ENCODE peak calls at places on chromosomes 11 and 22, in five cellular contexts. Y is left lung, N is fibroblast of mammary gland, X is cardiac muscle cell, H is esophagus squamous epithelium. I is an unnamed sample.

GRCh38 chr22:46108564-46109473 is 41.5 kb upstream of the PPARA start:
- DNase-seq in Y (no peak), N (peak), X (peak), H (no peak), I (no peak)

GRCh38 chr11:119749006-119749565 is 20.1 kb upstream of the NECTIN1 start:
- DNase-seq in Y (no peak), N (no peak), X (no peak), H (no peak), I (no peak)

GRCh38 chr11:117817213-117818035 is 7.1 kb downstream of the FXYD2 start:
- DNase-seq in Y (peak), N (peak), X (peak), H (no peak), I (peak)

GRCh38 chr22:30872282-30873041 is 96.1 kb downstream of the MORC2 start:
- DNase-seq in Y (peak), N (no peak), X (no peak), H (no peak), I (no peak)

GRCh38 chr22:46547179-46547882 is 9.9 kb upstream of the CELSR1 start:
- DNase-seq in Y (peak), N (peak), X (peak), H (no peak), I (no peak)

GRCh38 chr11:114058871-114059277 is 637 bp upstream of the ZBTB16 start:
- DNase-seq in Y (no peak), N (peak), X (peak), H (no peak), I (no peak)

GRCh38 chr11:123659311-123659710 is 4.9 kb upstream of the SCN3B start:
- DNase-seq in Y (no peak), N (no peak), X (no peak), H (no peak), I (no peak)

GRCh38 chr11:96279421-96280290 is 63.3 kb downstream of the MAML2 start:
- DNase-seq in Y (no peak), N (peak), X (peak), H (no peak), I (no peak)

GRCh38 chr22:19121631-19122142 is 525 bp downstream of the DGCR2 start:
- DNase-seq in Y (peak), N (no peak), X (peak), H (no peak), I (no peak)

GRCh38 chr11:6745465-6746015 is 26.2 kb downstream of the OR2AG2 start:
- DNase-seq in Y (no peak), N (no peak), X (peak), H (no peak), I (no peak)

GRCh38 chr11:103683581-103683980 is 352.9 kb upstream of the DDI1 start:
- DNase-seq in Y (no peak), N (peak), X (peak), H (no peak), I (no peak)

GRCh38 chr11:90222459-90223247 is at the start of gene CHORDC1:
- DNase-seq in Y (peak), N (peak), X (peak), H (peak), I (peak)

GRCh38 chr11:43573873-43574272 is 106.7 kb upstream of the HSD17B12 start:
- DNase-seq in Y (no peak), N (no peak), X (no peak), H (no peak), I (no peak)

GRCh38 chr11:111974451-111974850 is 37.3 kb downstream of the DIXDC1 start:
- DNase-seq in Y (no peak), N (no peak), X (peak), H (no peak), I (no peak)

GRCh38 chr11:107123022-107123421 is 104.7 kb upstream of the GUCY1A2 start:
- DNase-seq in Y (no peak), N (no peak), X (peak), H (no peak), I (no peak)

GRCh38 chr11:66868726-66869291 is 11.9 kb downstream of the LRFN4 start:
- DNase-seq in Y (peak), N (no peak), X (no peak), H (peak), I (peak)

GRCh38 chr11:96481204-96481603 is 91.4 kb downstream of the JRKL start:
- DNase-seq in Y (no peak), N (no peak), X (no peak), H (no peak), I (no peak)

GRCh38 chr11:109062445-109062844 is 359.5 kb upstream of the C11orf87 start:
- DNase-seq in Y (no peak), N (peak), X (peak), H (no peak), I (no peak)

GRCh38 chr11:113818426-113818825 is 38.8 kb downstream of the CLDN25 start:
- DNase-seq in Y (no peak), N (peak), X (peak), H (no peak), I (no peak)

GRCh38 chr11:65623852-65624616 is 8.5 kb downstream of the PCNX3 start:
- DNase-seq in Y (peak), N (no peak), X (no peak), H (no peak), I (no peak)

GRCh38 chr11:74057251-74058151 is 48.6 kb upstream of the UCP3 start:
- DNase-seq in Y (no peak), N (peak), X (peak), H (no peak), I (no peak)

GRCh38 chr11:27495710-27496300 is 10.8 kb downstream of the LIN7C start:
- DNase-seq in Y (no peak), N (no peak), X (no peak), H (no peak), I (no peak)

GRCh38 chr11:88814076-88814475 is 251.7 kb downstream of the GRM5 start:
- DNase-seq in Y (no peak), N (no peak), X (no peak), H (no peak), I (no peak)

GRCh38 chr11:119254239-119254638 is 48.1 kb downstream of the CBL start:
- DNase-seq in Y (no peak), N (no peak), X (no peak), H (no peak), I (no peak)

GRCh38 chr11:57761301-57762234 is at the start of gene CTNND1:
- DNase-seq in Y (no peak), N (peak), X (peak), H (no peak), I (no peak)

GRCh38 chr11:3905080-3905953 is 49.9 kb downstream of the STIM1 start:
- DNase-seq in Y (no peak), N (peak), X (peak), H (no peak), I (peak)

GRCh38 chr11:96384156-96384555 is 5.6 kb downstream of the CCDC82 start:
- DNase-seq in Y (no peak), N (no peak), X (no peak), H (no peak), I (no peak)

GRCh38 chr22:30575011-30575671 is 676 bp upstream of the GAL3ST1 start:
- DNase-seq in Y (no peak), N (peak), X (peak), H (no peak), I (no peak)

GRCh38 chr11:103530257-103530656 is 421.0 kb downstream of the DYNC2H1 start:
- DNase-seq in Y (no peak), N (peak), X (peak), H (no peak), I (no peak)

GRCh38 chr11:69413993-69414392 is 67.5 kb upstream of the LINC01488 start:
- DNase-seq in Y (no peak), N (no peak), X (no peak), H (no peak), I (no peak)

GRCh38 chr11:120409655-120410054 is 73.4 kb downstream of the ARHGEF12 start:
- DNase-seq in Y (no peak), N (no peak), X (no peak), H (no peak), I (no peak)

GRCh38 chr22:25763239-25763777 is 21.3 kb downstream of the MYO18B start:
- DNase-seq in Y (no peak), N (peak), X (no peak), H (no peak), I (no peak)

GRCh38 chr11:34331329-34331728 is 26.5 kb downstream of the ABTB2 start:
- DNase-seq in Y (no peak), N (peak), X (peak), H (no peak), I (no peak)

GRCh38 chr11:72814831-72815618 is 814 bp downstream of the ATG16L2 start:
- DNase-seq in Y (no peak), N (peak), X (peak), H (no peak), I (no peak)

GRCh38 chr11:115422013-115422697 is 82.1 kb downstream of the CADM1 start:
- DNase-seq in Y (no peak), N (no peak), X (no peak), H (no peak), I (no peak)

GRCh38 chr22:19480789-19481188 is 1.1 kb downstream of the CDC45 start:
- DNase-seq in Y (no peak), N (no peak), X (no peak), H (no peak), I (no peak)

GRCh38 chr22:44304354-44304753 is 8.4 kb downstream of the SHISAL1 start:
- DNase-seq in Y (peak), N (peak), X (peak), H (no peak), I (no peak)

GRCh38 chr11:86150826-86151187 is 81.9 kb upstream of the PICALM start:
- DNase-seq in Y (no peak), N (no peak), X (peak), H (no peak), I (no peak)

DNA sequence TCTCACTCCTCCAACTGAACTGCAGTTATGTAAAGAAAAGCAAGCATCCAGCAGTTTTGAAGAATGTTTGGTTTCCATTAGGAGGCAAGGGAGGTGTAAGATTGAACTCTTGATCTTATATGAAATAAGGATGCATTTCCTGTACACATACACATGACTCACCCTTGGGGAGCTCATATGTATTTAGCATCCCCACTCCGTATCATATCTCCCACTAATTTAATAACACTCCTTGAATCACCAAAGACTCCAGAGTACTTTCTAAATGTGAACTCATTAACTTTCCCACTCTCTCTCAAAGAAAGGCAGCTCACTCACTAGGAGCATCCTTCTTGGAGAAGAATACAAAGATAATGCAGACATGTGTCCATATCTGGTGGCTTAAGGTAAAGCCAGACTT is 77.4 kb downstream of the ETS1 start:
- DNase-seq in Y (no peak), N (peak), X (peak), H (no peak), I (no peak)
- H3K4me3 ChIP-seq in Y (no peak), N (no peak), X (no peak), H (no peak), I (peak)

DNA sequence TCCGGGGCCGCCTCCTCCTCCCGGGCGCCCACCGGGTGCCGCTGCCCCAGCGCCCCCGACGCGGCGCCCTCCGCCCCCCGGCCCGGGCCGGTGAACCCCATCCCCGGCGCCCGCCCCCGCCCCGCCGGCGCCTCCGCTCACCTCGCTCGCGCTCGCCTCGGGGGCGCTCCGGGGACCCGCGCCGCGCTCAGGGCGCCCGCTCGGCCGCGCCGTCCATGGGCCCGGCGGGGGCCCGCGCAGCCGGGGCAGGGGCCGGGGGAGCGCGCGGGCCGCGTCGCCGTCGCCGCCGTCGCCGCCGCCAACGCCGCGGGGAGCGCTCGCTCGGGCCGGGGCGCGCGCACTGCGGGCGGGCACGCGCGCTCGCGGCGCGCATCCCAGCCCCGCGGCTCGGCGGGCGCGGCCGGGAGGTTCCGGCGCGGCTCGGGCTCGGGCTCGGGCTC is 291 bp downstream of the DUSP8 start:
- DNase-seq in Y (peak), N (no peak), X (no peak), H (no peak), I (no peak)
- H3K4me3 ChIP-seq in Y (peak), N (no peak), X (peak), H (peak), I (peak)

GRCh38 chr11:129457321-129457720 is 81.7 kb downstream of the BARX2 start:
- DNase-seq in Y (no peak), N (no peak), X (no peak), H (no peak), I (no peak)
- H3K4me3 ChIP-seq in Y (no peak), N (no peak), X (no peak), H (no peak), I (no peak)

DNA sequence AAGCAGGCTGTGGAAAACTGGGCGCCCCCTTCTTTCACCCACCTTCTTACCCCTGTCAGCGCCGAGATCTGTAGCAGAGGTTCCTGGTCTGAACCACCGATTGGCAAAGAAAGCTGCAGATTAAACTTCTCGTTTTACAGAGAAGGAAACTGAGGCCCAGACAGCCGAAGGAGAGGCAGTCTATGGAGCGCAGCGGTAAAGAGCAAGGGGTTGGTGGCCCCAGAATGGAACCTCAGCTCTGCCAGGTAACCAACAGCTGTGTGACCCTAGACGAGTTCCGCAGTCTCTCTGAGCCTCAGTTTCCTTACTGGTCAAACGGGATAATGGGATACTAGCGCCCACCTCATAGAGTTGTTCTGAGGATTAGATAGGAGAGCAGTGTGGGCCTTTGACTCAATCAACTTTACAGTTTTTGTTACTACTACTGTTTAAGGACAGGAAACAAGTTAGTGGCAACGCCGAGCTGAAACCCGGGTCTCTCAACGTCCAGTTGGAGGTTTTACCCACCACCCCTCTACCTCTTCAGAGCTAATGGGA is 3.1 kb upstream of the WT1 start:
- DNase-seq in Y (no peak), N (no peak), X (no peak), H (no peak), I (no peak)
- H3K4me3 ChIP-seq in Y (no peak), N (no peak), X (peak), H (no peak), I (no peak)

I was measured in effector memory CD4-positive, alpha-beta T cell.